ENCODE peak calls at places on chromosomes 2 and 18, in four cellular contexts. C, W, T and I are unnamed samples.
A peak's percentile ranks its signal among the peaks of the same experiment; 100 is the strongest.

GRCh38 chr2:72273384-72273783 is 125.7 kb upstream of the CYP26B1 start:
- DNase-seq in W (no peak), C (no peak), T (no peak), I (no peak)

GRCh38 chr2:170354855-170355649 is 177.1 kb downstream of the MYO3B start:
- DNase-seq in W (no peak), T (no peak), C (no peak), I (no peak)

GRCh38 chr2:109138449-109138848 is 9.4 kb downstream of the SH3RF3 start:
- DNase-seq in T (no peak), W (no peak), C (no peak), I (no peak)

GRCh38 chr18:51425475-51425874 is 228.0 kb upstream of the MEX3C start:
- DNase-seq in W (no peak), C (no peak), T (no peak), I (no peak)

GRCh38 chr2:160703648-160704585 is 210.3 kb upstream of the RBMS1 start:
- DNase-seq in T (peak; percentile 63), C (no peak), W (no peak), I (peak; percentile 35)

GRCh38 chr2:145253492-145253891 is 733.6 kb upstream of the ZEB2 start:
- DNase-seq in T (peak; percentile 3), W (no peak), C (no peak), I (no peak)

GRCh38 chr2:127567351-127567854 is 31.9 kb downstream of the MYO7B start:
- DNase-seq in W (no peak), T (no peak), C (peak; percentile 36), I (no peak)

GRCh38 chr2:59702026-59702425 is 851.4 kb downstream of the BCL11A start:
- DNase-seq in W (no peak), C (no peak), T (no peak), I (no peak)

GRCh38 chr2:28049416-28049815 is 158.9 kb downstream of the BABAM2 start:
- DNase-seq in T (no peak), C (no peak), W (no peak), I (no peak)

GRCh38 chr2:44844651-44845270 is 96.7 kb upstream of the SIX3 start:
- DNase-seq in T (no peak), C (no peak), W (no peak), I (no peak)

GRCh38 chr18:22439447-22439846 is 21.7 kb upstream of the CTAGE1 start:
- DNase-seq in C (no peak), W (no peak), T (no peak), I (no peak)

GRCh38 chr18:22446325-22446724 is 28.6 kb upstream of the CTAGE1 start:
- DNase-seq in C (no peak), T (no peak), W (no peak), I (no peak)

GRCh38 chr18:22446906-22447305 is 29.2 kb upstream of the CTAGE1 start:
- DNase-seq in C (no peak), T (no peak), W (no peak), I (no peak)

DNA sequence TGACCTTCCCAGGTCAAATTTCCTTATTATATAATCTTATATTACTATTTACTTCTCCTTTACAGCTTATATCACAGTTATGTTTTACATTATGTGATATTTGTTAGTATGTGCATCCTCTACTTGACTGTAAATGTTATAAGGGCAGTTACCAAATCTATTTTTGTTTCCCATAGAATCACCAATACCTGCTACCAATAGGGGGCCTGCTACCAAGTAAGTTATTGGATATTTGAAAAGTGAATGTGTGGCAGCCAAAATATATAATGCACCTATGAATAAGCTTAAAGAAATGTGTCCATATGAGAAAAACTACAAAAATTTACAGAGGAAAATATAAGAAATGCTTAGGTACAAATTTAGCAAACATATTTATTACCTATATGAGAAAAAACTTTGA is 23.9 kb upstream of the CTAGE1 start:
- DNase-seq in C (no peak), W (no peak), T (peak; percentile 28), I (no peak)
- TF ChIP-seq CTCF in C (no peak), W (no peak), T (no peak), I (no peak)

GRCh38 chr2:206572725-206573124 is 69.6 kb upstream of the FAM237A start:
- DNase-seq in T (no peak), W (no peak), C (no peak), I (no peak)

GRCh38 chr2:206570199-206570598 is 72.1 kb upstream of the FAM237A start:
- DNase-seq in T (no peak), W (no peak), C (no peak), I (no peak)

DNA sequence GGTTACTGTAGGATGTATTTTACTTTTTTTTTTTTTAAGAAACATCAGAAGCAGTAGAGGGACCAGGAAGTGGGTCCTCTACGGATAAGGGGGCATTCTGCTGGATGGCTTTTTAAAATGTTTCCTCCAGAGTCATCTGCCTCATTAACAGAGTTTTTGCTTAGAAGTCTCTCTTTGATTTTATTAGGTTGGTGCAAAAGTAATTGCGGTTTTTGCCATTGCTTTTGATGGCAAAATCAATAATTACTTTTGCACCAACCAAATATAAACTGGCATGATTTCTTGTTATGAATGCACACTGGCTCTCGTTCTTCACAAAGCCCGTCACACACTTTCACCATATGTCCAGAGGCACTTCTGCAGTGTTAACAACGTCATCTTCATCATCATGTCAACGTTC is 68.5 kb upstream of the FAM237A start:
- DNase-seq in T (no peak), C (no peak), W (no peak), I (no peak)
- TF ChIP-seq POLR2AphosphoS5 in T (no peak), C (no peak), W (no peak), I (no peak)

DNA sequence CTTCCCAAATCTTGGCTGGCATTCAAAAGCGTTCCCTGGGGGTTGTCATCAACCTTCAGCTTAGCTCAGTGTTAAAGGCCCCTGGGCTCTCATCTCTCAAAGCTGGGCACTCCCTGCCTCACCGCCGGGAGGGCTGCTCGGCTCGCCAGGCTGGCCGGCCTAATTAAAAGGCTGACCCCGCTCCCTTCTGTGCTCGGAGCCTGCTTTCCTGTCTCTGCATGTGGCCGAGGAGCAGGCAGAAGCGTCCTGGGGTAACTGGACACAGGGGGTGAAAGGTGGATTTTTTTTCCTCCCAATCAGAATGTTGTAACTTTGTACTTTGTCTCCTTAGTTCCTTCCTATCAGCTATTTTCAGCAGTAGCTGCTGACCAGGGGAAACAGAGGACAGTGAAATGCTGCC is 231.1 kb downstream of the GBX2 start:
- DNase-seq in C (peak; percentile 19), W (peak; percentile 3), T (no peak), I (no peak)
- TF ChIP-seq CTCF in C (no peak), W (no peak), T (no peak), I (no peak)

DNA sequence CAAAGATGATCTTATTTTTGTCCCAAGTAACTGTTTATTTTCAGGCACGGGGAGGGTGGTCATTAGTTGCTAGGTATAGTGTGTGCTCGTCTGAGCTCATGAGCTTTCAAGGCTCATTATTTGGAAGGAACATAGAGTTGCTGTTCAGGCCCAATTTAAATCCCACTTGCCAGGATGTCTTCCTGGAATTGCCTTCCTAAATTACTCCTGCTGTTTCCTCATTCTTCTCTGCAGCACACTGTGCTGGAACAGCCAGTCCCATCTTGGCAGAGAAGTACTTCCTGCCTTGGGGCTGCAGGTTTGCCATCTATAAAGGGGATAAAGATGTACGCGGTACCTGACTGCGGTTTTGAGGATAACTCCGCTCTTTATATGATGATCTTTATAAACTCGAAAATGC is 37.3 kb downstream of the GREB1 start:
- DNase-seq in W (no peak), T (no peak), C (peak; percentile 66), I (no peak)
- TF ChIP-seq POLR2AphosphoS5 in W (no peak), T (no peak), C (no peak), I (no peak)

DNA sequence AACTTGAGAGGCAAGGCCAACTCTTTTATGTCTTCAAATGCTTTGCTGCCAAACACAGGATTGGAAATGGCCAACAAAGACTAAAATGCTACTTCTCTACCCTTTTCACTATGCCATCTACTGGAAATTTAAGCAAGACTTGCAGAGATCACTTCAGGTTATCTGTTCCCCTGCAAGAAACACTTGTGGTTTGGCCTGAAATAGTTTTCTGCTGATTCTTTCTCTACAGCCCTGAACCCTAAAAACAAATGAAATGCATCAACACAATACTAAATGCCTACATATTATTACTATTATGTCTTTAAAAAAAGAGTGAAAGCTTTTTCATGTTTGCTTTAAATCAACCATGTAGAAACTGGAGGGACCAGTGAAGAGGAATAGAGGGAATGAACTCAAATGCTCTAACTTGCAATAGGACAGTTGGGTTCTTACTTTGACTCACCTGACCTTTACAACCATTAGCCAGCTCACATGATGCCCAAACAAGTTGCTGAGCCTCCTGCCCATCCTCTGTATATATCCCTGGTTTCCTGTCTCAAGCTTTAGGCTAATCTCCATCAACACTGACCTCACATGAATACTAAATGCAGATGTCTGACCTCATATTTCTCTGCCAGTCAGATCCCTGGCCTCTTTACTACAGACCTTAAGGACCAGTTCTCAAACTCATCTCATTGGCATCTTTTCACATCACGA is 17.5 kb upstream of the ADAM17 start:
- DNase-seq in T (no peak), W (no peak), C (no peak), I (no peak)
- TF ChIP-seq CTCF in T (no peak), W (no peak), C (no peak), I (no peak)

GRCh38 chr2:119439574-119440500 is 8.2 kb downstream of the TMEM37 start:
- DNase-seq in W (peak; percentile 64), T (no peak), C (no peak), I (no peak)
- TF ChIP-seq POLR2AphosphoS5 in W (no peak), T (no peak), C (no peak), I (no peak)

GRCh38 chr2:47379384-47379783 is 23.6 kb upstream of the MSH2 start:
- DNase-seq in T (no peak), C (no peak), W (no peak), I (no peak)

DNA sequence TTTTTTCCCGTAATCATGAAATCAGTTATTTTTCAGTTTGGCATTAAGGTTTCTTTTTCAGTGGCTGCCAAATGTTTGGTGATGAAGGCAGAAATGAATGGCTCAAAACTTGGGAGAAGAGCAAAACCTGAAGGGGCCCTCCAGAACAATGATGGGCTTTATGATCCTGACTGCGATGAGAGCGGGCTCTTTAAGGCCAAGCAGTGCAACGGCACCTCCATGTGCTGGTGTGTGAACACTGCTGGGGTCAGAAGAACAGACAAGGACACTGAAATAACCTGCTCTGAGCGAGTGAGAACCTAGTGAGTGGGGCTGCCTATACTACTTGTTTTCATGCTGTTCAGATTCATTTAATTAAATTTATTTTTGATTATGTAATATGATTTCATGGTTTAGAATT is 29.2 kb upstream of the MSH2 start:
- DNase-seq in W (peak; percentile 40), C (no peak), T (peak; percentile 56), I (no peak)
- TF ChIP-seq CTCF in W (no peak), C (no peak), T (peak; percentile 77), I (no peak)

GRCh38 chr2:192010073-192010472 is 163.2 kb upstream of the CAVIN2 start:
- DNase-seq in C (no peak), W (no peak), T (no peak), I (no peak)
- TF ChIP-seq POLR2AphosphoS5 in C (no peak), W (no peak), T (no peak), I (no peak)